ENCODE peak calls at places on chromosome 12, in seven cellular contexts. J is CD8-positive, alpha-beta memory T cell; B is GM20000; X is ecto neural progenitor cell; T is stomach; V is A549; H is neural crest cell. U is an unnamed sample.

GRCh38 chr12:128269108-128269713 is 2.2 kb downstream of the TMEM132C start:
- DNase-seq in J (no peak), B (no peak), X (peak; percentile 72), T (no peak), V (no peak), H (no peak), U (no peak)

GRCh38 chr12:51905507-51906438 is 1.5 kb upstream of the ACVRL1 start:
- DNase-seq in J (no peak), B (no peak), X (no peak), T (peak; percentile 52), V (no peak), H (no peak), U (peak; percentile 86)

GRCh38 chr12:42099433-42099832 is 45.2 kb downstream of the GXYLT1 start:
- DNase-seq in J (no peak), B (no peak), X (no peak), T (no peak), V (no peak), H (no peak), U (no peak)

GRCh38 chr12:97748298-97748697 is 285.7 kb downstream of the RMST start:
- DNase-seq in J (no peak), B (no peak), X (no peak), T (no peak), V (no peak), H (no peak), U (no peak)

GRCh38 chr12:94553130-94553519 is 93.5 kb upstream of the CEP83 start:
- DNase-seq in J (no peak), B (no peak), X (no peak), T (no peak), V (no peak), H (no peak), U (no peak)

GRCh38 chr12:57756406-57757341 is 1.8 kb downstream of the MARCHF9 start:
- DNase-seq in J (peak; percentile 54), B (peak; percentile 90), X (peak; percentile 87), T (peak; percentile 59), V (peak; percentile 94), H (peak; percentile 62), U (peak; percentile 58)

GRCh38 chr12:1885082-1885596 is 33.3 kb downstream of the CACNA2D4 start:
- DNase-seq in J (no peak), B (no peak), X (no peak), T (no peak), V (no peak), H (no peak), U (no peak)

GRCh38 chr12:126492181-126492580 is 1426.9 kb downstream of the AACS start:
- DNase-seq in J (no peak), B (no peak), X (no peak), T (no peak), V (no peak), H (no peak), U (no peak)

GRCh38 chr12:121217761-121218160 is 7.8 kb downstream of the P2RX4 start:
- DNase-seq in J (no peak), B (no peak), X (no peak), T (peak; percentile 75), V (no peak), H (no peak), U (no peak)

GRCh38 chr12:118360785-118361404 is 11.8 kb downstream of the TAOK3 start:
- DNase-seq in J (no peak), B (no peak), X (no peak), T (no peak), V (no peak), H (no peak), U (no peak)